ENCODE peak calls at places on chromosome 4, in seven cellular contexts. A is NCI-H2081, V is left ventricle myocardium inferior, R is HFFc6, U is Right ventricle myocardium inferior, J is lower lobe of right lung, O is nephron progenitor cell. F is an unnamed sample.

GRCh38 chr4:71460368-71460767 is 121.5 kb downstream of the SLC4A4 start:
- DNase-seq in A (peak; percentile 19), V (no peak), R (no peak), U (no peak), J (no peak), O (no peak), F (no peak)

GRCh38 chr4:77052352-77052751 is 23.4 kb downstream of the CCNI start:
- DNase-seq in A (peak; percentile 8), V (no peak), R (peak; percentile 50), U (no peak), J (no peak), O (peak; percentile 49), F (no peak)

GRCh38 chr4:19063662-19064061 is 1042.1 kb upstream of the LCORL start:
- DNase-seq in A (no peak), V (no peak), R (no peak), U (no peak), J (no peak), O (no peak), F (no peak)

GRCh38 chr4:27703771-27704170 is 843.1 kb downstream of the STIM2 start:
- DNase-seq in A (no peak), V (no peak), R (no peak), U (no peak), J (no peak), O (no peak), F (no peak)

GRCh38 chr4:15690020-15690809 is 8.6 kb downstream of the FAM200B start:
- DNase-seq in A (no peak), V (no peak), R (peak; percentile 91), U (no peak), J (no peak), O (no peak), F (no peak)

GRCh38 chr4:78092850-78093249 is 35.7 kb downstream of the FRAS1 start:
- DNase-seq in A (no peak), V (no peak), R (no peak), U (no peak), J (no peak), O (no peak), F (no peak)

GRCh38 chr4:165541773-165542459 is 163.1 kb downstream of the CPE start:
- DNase-seq in A (no peak), V (no peak), R (no peak), U (no peak), J (no peak), O (no peak), F (no peak)

GRCh38 chr4:84977409-84977808 is 10.9 kb upstream of the WDFY3 start:
- DNase-seq in A (no peak), V (no peak), R (no peak), U (no peak), J (no peak), O (no peak), F (no peak)

GRCh38 chr4:106344324-106344970 is 24.1 kb downstream of the GIMD1 start:
- DNase-seq in A (no peak), V (no peak), R (peak; percentile 36), U (no peak), J (no peak), O (no peak), F (no peak)

GRCh38 chr4:169621754-169622481 is 1.5 kb downstream of the CLCN3 start:
- DNase-seq in A (peak; percentile 34), V (no peak), R (peak; percentile 55), U (no peak), J (no peak), O (no peak), F (no peak)

GRCh38 chr4:123699823-123700822 is 303.5 kb downstream of the SPRY1 start:
- DNase-seq in A (no peak), V (no peak), R (peak; percentile 93), U (no peak), J (no peak), O (no peak), F (no peak)

GRCh38 chr4:176377705-176378302 is 58.0 kb downstream of the SPCS3 start:
- DNase-seq in A (peak; percentile 12), V (no peak), R (peak; percentile 7), U (no peak), J (no peak), O (no peak), F (no peak)

GRCh38 chr4:2288051-2288541 is 26.2 kb upstream of the MXD4 start:
- DNase-seq in A (no peak), V (no peak), R (no peak), U (peak; percentile 41), J (peak; percentile 29), O (no peak), F (no peak)

GRCh38 chr4:1294891-1295290 is 5.2 kb downstream of the MAEA start:
- DNase-seq in A (no peak), V (no peak), R (no peak), U (no peak), J (no peak), O (no peak), F (no peak)

GRCh38 chr4:80471701-80472100 is 136.2 kb downstream of the CFAP299 start:
- DNase-seq in A (peak; percentile 83), V (no peak), R (no peak), U (no peak), J (peak; percentile 63), O (peak; percentile 33), F (no peak)

GRCh38 chr4:149017022-149017734 is 575.0 kb upstream of the NR3C2 start:
- DNase-seq in A (no peak), V (no peak), R (no peak), U (no peak), J (no peak), O (no peak), F (no peak)

GRCh38 chr4:36086387-36086786 is 157.9 kb downstream of the ARAP2 start:
- DNase-seq in A (no peak), V (no peak), R (no peak), U (no peak), J (no peak), O (no peak), F (no peak)

GRCh38 chr4:5993876-5994811 is 24.1 kb downstream of the C4orf50 start:
- DNase-seq in A (no peak), V (no peak), R (no peak), U (no peak), J (no peak), O (no peak), F (no peak)

GRCh38 chr4:54281060-54281781 is 52.1 kb downstream of the PDGFRA start:
- DNase-seq in A (no peak), V (peak; percentile 81), R (peak; percentile 94), U (peak; percentile 89), J (peak; percentile 63), O (no peak), F (peak; percentile 87)

GRCh38 chr4:19983072-19983471 is 268.6 kb upstream of the SLIT2 start:
- DNase-seq in A (no peak), V (no peak), R (peak; percentile 97), U (no peak), J (no peak), O (no peak), F (no peak)

GRCh38 chr4:86223472-86223871 is 136.4 kb downstream of the MAPK10 start:
- DNase-seq in A (no peak), V (no peak), R (peak; percentile 30), U (no peak), J (no peak), O (peak; percentile 22), F (no peak)

GRCh38 chr4:79241846-79242245 is 84.0 kb downstream of the NAA11 start:
- DNase-seq in A (peak; percentile 9), V (no peak), R (peak; percentile 10), U (no peak), J (no peak), O (no peak), F (no peak)

GRCh38 chr4:36013206-36013605 is 231.1 kb downstream of the ARAP2 start:
- DNase-seq in A (no peak), V (no peak), R (no peak), U (no peak), J (no peak), O (no peak), F (no peak)

GRCh38 chr4:47786958-47787370 is 50.9 kb downstream of the CORIN start:
- DNase-seq in A (no peak), V (no peak), R (no peak), U (no peak), J (no peak), O (no peak), F (no peak)

GRCh38 chr4:145527773-145528172 is 46.1 kb downstream of the SMAD1 start:
- DNase-seq in A (no peak), V (no peak), R (no peak), U (no peak), J (no peak), O (no peak), F (no peak)

F was measured in left ventricle myocardium superior.